ENCODE peak calls at places on chromosomes 13 and 19, in eight cellular contexts. One of them, this sample, is unnamed.

GRCh38 chr13:31172535-31172934 is 10.8 kb upstream of the HSPH1 start:
- DNase-seq in activated CD4-positive, alpha-beta T cell treated with anti-CD3 and anti-CD28 coated beads, Interleukin-2, amount 50 U/mL, for 24 hours: no peak
- DNase-seq in AG10803: peak
- DNase-seq in activated naive CD8-positive, alpha-beta T cell treated with anti-CD3 and anti-CD28 coated beads for 36 hours: no peak
- DNase-seq in SK-N-DZ: no peak
- DNase-seq in activated naive CD4-positive, alpha-beta T cell treated with anti-CD3 and anti-CD28 coated beads, Interleukin-2, amount 50 U/mL, for 16 hours: no peak
- DNase-seq in T-helper 9 cell: no peak
- DNase-seq in uterus: no peak
- DNase-seq in this sample: no peak

GRCh38 chr19:12052057-12052570 is 647 bp downstream of the ZNF878 start:
- DNase-seq in uterus: no peak
- DNase-seq in T-helper 9 cell: no peak
- DNase-seq in activated naive CD8-positive, alpha-beta T cell treated with anti-CD3 and anti-CD28 coated beads for 36 hours: no peak
- DNase-seq in AG10803: no peak
- DNase-seq in SK-N-DZ: no peak
- DNase-seq in activated naive CD4-positive, alpha-beta T cell treated with anti-CD3 and anti-CD28 coated beads, Interleukin-2, amount 50 U/mL, for 16 hours: no peak
- DNase-seq in activated CD4-positive, alpha-beta T cell treated with anti-CD3 and anti-CD28 coated beads, Interleukin-2, amount 50 U/mL, for 24 hours: no peak
- DNase-seq in this sample: no peak

GRCh38 chr19:3024870-3025515 is 4.1 kb downstream of the TLE2 start:
- DNase-seq in activated CD4-positive, alpha-beta T cell treated with anti-CD3 and anti-CD28 coated beads, Interleukin-2, amount 50 U/mL, for 24 hours: no peak
- DNase-seq in activated naive CD4-positive, alpha-beta T cell treated with anti-CD3 and anti-CD28 coated beads, Interleukin-2, amount 50 U/mL, for 16 hours: no peak
- DNase-seq in T-helper 9 cell: no peak
- DNase-seq in AG10803: no peak
- DNase-seq in SK-N-DZ: peak
- DNase-seq in uterus: no peak
- DNase-seq in activated naive CD8-positive, alpha-beta T cell treated with anti-CD3 and anti-CD28 coated beads for 36 hours: no peak
- DNase-seq in this sample: no peak

GRCh38 chr13:75489502-75490263 is 7.7 kb upstream of the TBC1D4 start:
- DNase-seq in activated naive CD4-positive, alpha-beta T cell treated with anti-CD3 and anti-CD28 coated beads, Interleukin-2, amount 50 U/mL, for 16 hours: no peak
- DNase-seq in SK-N-DZ: no peak
- DNase-seq in activated CD4-positive, alpha-beta T cell treated with anti-CD3 and anti-CD28 coated beads, Interleukin-2, amount 50 U/mL, for 24 hours: no peak
- DNase-seq in activated naive CD8-positive, alpha-beta T cell treated with anti-CD3 and anti-CD28 coated beads for 36 hours: no peak
- DNase-seq in AG10803: peak
- DNase-seq in uterus: no peak
- DNase-seq in T-helper 9 cell: no peak
- DNase-seq in this sample: no peak

GRCh38 chr19:44608391-44608821 is 5.0 kb upstream of the IGSF23 start:
- DNase-seq in activated CD4-positive, alpha-beta T cell treated with anti-CD3 and anti-CD28 coated beads, Interleukin-2, amount 50 U/mL, for 24 hours: no peak
- DNase-seq in activated naive CD4-positive, alpha-beta T cell treated with anti-CD3 and anti-CD28 coated beads, Interleukin-2, amount 50 U/mL, for 16 hours: no peak
- DNase-seq in SK-N-DZ: no peak
- DNase-seq in AG10803: no peak
- DNase-seq in activated naive CD8-positive, alpha-beta T cell treated with anti-CD3 and anti-CD28 coated beads for 36 hours: no peak
- DNase-seq in uterus: no peak
- DNase-seq in T-helper 9 cell: no peak
- DNase-seq in this sample: no peak

GRCh38 chr19:44111910-44112463 is 1.2 kb upstream of the ZNF225 start:
- DNase-seq in T-helper 9 cell: no peak
- DNase-seq in uterus: no peak
- DNase-seq in AG10803: peak
- DNase-seq in activated naive CD8-positive, alpha-beta T cell treated with anti-CD3 and anti-CD28 coated beads for 36 hours: peak
- DNase-seq in activated CD4-positive, alpha-beta T cell treated with anti-CD3 and anti-CD28 coated beads, Interleukin-2, amount 50 U/mL, for 24 hours: no peak
- DNase-seq in SK-N-DZ: peak
- DNase-seq in activated naive CD4-positive, alpha-beta T cell treated with anti-CD3 and anti-CD28 coated beads, Interleukin-2, amount 50 U/mL, for 16 hours: no peak
- DNase-seq in this sample: no peak

GRCh38 chr19:19672816-19673215 is 4.2 kb downstream of the ZNF101 start:
- DNase-seq in activated naive CD8-positive, alpha-beta T cell treated with anti-CD3 and anti-CD28 coated beads for 36 hours: no peak
- DNase-seq in AG10803: no peak
- DNase-seq in activated naive CD4-positive, alpha-beta T cell treated with anti-CD3 and anti-CD28 coated beads, Interleukin-2, amount 50 U/mL, for 16 hours: no peak
- DNase-seq in uterus: no peak
- DNase-seq in activated CD4-positive, alpha-beta T cell treated with anti-CD3 and anti-CD28 coated beads, Interleukin-2, amount 50 U/mL, for 24 hours: no peak
- DNase-seq in T-helper 9 cell: no peak
- DNase-seq in SK-N-DZ: no peak
- DNase-seq in this sample: no peak

GRCh38 chr13:112761701-112762689 is 72.2 kb downstream of the ATP11A start:
- DNase-seq in uterus: no peak
- DNase-seq in activated naive CD4-positive, alpha-beta T cell treated with anti-CD3 and anti-CD28 coated beads, Interleukin-2, amount 50 U/mL, for 16 hours: no peak
- DNase-seq in activated CD4-positive, alpha-beta T cell treated with anti-CD3 and anti-CD28 coated beads, Interleukin-2, amount 50 U/mL, for 24 hours: no peak
- DNase-seq in T-helper 9 cell: no peak
- DNase-seq in activated naive CD8-positive, alpha-beta T cell treated with anti-CD3 and anti-CD28 coated beads for 36 hours: no peak
- DNase-seq in AG10803: peak
- DNase-seq in SK-N-DZ: no peak
- DNase-seq in this sample: no peak

GRCh38 chr13:111429064-111429558 is 108.7 kb downstream of the TEX29 start:
- DNase-seq in activated naive CD4-positive, alpha-beta T cell treated with anti-CD3 and anti-CD28 coated beads, Interleukin-2, amount 50 U/mL, for 16 hours: peak
- DNase-seq in AG10803: peak
- DNase-seq in uterus: no peak
- DNase-seq in T-helper 9 cell: no peak
- DNase-seq in SK-N-DZ: peak
- DNase-seq in activated naive CD8-positive, alpha-beta T cell treated with anti-CD3 and anti-CD28 coated beads for 36 hours: peak
- DNase-seq in activated CD4-positive, alpha-beta T cell treated with anti-CD3 and anti-CD28 coated beads, Interleukin-2, amount 50 U/mL, for 24 hours: peak
- DNase-seq in this sample: no peak

GRCh38 chr19:6801397-6802086 is 29.0 kb downstream of the VAV1 start:
- DNase-seq in T-helper 9 cell: peak
- DNase-seq in activated naive CD8-positive, alpha-beta T cell treated with anti-CD3 and anti-CD28 coated beads for 36 hours: peak
- DNase-seq in activated naive CD4-positive, alpha-beta T cell treated with anti-CD3 and anti-CD28 coated beads, Interleukin-2, amount 50 U/mL, for 16 hours: peak
- DNase-seq in activated CD4-positive, alpha-beta T cell treated with anti-CD3 and anti-CD28 coated beads, Interleukin-2, amount 50 U/mL, for 24 hours: peak
- DNase-seq in uterus: peak
- DNase-seq in SK-N-DZ: no peak
- DNase-seq in AG10803: no peak
- DNase-seq in this sample: peak

GRCh38 chr19:51664997-51665396 is 18.4 kb upstream of the SIGLEC14 start:
- DNase-seq in activated naive CD8-positive, alpha-beta T cell treated with anti-CD3 and anti-CD28 coated beads for 36 hours: no peak
- DNase-seq in T-helper 9 cell: no peak
- DNase-seq in SK-N-DZ: no peak
- DNase-seq in uterus: no peak
- DNase-seq in activated CD4-positive, alpha-beta T cell treated with anti-CD3 and anti-CD28 coated beads, Interleukin-2, amount 50 U/mL, for 24 hours: no peak
- DNase-seq in activated naive CD4-positive, alpha-beta T cell treated with anti-CD3 and anti-CD28 coated beads, Interleukin-2, amount 50 U/mL, for 16 hours: no peak
- DNase-seq in AG10803: no peak
- DNase-seq in this sample: no peak

GRCh38 chr13:29918845-29919244 is 68.4 kb upstream of the UBL3 start:
- DNase-seq in SK-N-DZ: no peak
- DNase-seq in AG10803: peak
- DNase-seq in activated naive CD8-positive, alpha-beta T cell treated with anti-CD3 and anti-CD28 coated beads for 36 hours: no peak
- DNase-seq in uterus: no peak
- DNase-seq in activated naive CD4-positive, alpha-beta T cell treated with anti-CD3 and anti-CD28 coated beads, Interleukin-2, amount 50 U/mL, for 16 hours: no peak
- DNase-seq in T-helper 9 cell: no peak
- DNase-seq in activated CD4-positive, alpha-beta T cell treated with anti-CD3 and anti-CD28 coated beads, Interleukin-2, amount 50 U/mL, for 24 hours: no peak
- DNase-seq in this sample: no peak